ENCODE peak calls at places on chromosomes 1 and 21, in ten cellular contexts. O, T, P, M, C, K, I, R, D and V are unnamed samples.

GRCh38 chr1:54310439-54311328 is 95.5 kb downstream of the SSBP3 start:
- DNase-seq in I (peak; percentile 49), D (no peak), C (no peak), T (no peak), P (peak; percentile 72), M (peak; percentile 41), R (peak; percentile 94), O (peak; percentile 45), K (peak; percentile 22), V (peak; percentile 57)

GRCh38 chr1:200741808-200742207 is 3.1 kb downstream of the CAMSAP2 start:
- DNase-seq in I (no peak), M (no peak), P (no peak), D (no peak), K (no peak), R (no peak), C (no peak), O (no peak), T (no peak), V (no peak)

GRCh38 chr1:201320168-201320842 is 37.0 kb downstream of the PKP1 start:
- DNase-seq in K (no peak), P (no peak), M (no peak), C (no peak), O (no peak), R (no peak), I (no peak), T (no peak), D (no peak), V (no peak)

GRCh38 chr1:151976868-151977267 is 16.8 kb downstream of the S100A10 start:
- DNase-seq in O (no peak), P (no peak), D (no peak), K (peak; percentile 62), T (no peak), C (no peak), I (no peak), M (peak; percentile 68), R (no peak), V (no peak)

GRCh38 chr1:241675983-241676382 is 23.9 kb downstream of the WDR64 start:
- DNase-seq in M (no peak), K (no peak), C (no peak), T (no peak), I (no peak), O (no peak), D (no peak), P (peak; percentile 6), R (no peak), V (no peak)

GRCh38 chr1:10132852-10133251 is 77.5 kb upstream of the KIF1B start:
- DNase-seq in K (no peak), O (no peak), T (peak; percentile 31), M (no peak), I (no peak), R (no peak), P (no peak), D (no peak), C (no peak), V (no peak)

GRCh38 chr1:219587817-219588561 is 24.9 kb downstream of the ZC3H11B start:
- DNase-seq in T (no peak), P (no peak), O (no peak), D (no peak), R (no peak), M (peak; percentile 56), K (no peak), I (no peak), C (no peak), V (no peak)

GRCh38 chr1:154730986-154731489 is 123.1 kb upstream of the ADAR start:
- DNase-seq in M (peak; percentile 39), R (no peak), P (no peak), D (no peak), I (no peak), O (no peak), K (no peak), T (no peak), C (peak; percentile 71), V (no peak)

GRCh38 chr1:197103295-197103694 is 36.2 kb upstream of the F13B start:
- DNase-seq in I (no peak), R (no peak), M (no peak), O (no peak), C (no peak), T (no peak), D (peak; percentile 19), P (no peak), K (no peak), V (no peak)

GRCh38 chr1:76147917-76148316 is 73.4 kb downstream of the ST6GALNAC3 start:
- DNase-seq in P (no peak), C (no peak), I (no peak), D (no peak), R (no peak), T (no peak), M (no peak), O (no peak), K (no peak), V (no peak)

GRCh38 chr21:15009964-15010363 is 54.8 kb downstream of the NRIP1 start:
- DNase-seq in P (no peak), T (no peak), O (no peak), I (no peak), M (peak; percentile 69), D (peak; percentile 63), C (no peak), R (no peak), K (no peak), V (no peak)

GRCh38 chr1:94578856-94579255 is 37.3 kb upstream of the F3 start:
- DNase-seq in C (no peak), I (no peak), M (no peak), R (no peak), P (no peak), T (no peak), K (no peak), D (peak; percentile 19), O (no peak), V (no peak)

GRCh38 chr21:34336245-34336644 is 27.6 kb upstream of the KCNE2 start:
- DNase-seq in I (peak; percentile 36), O (no peak), R (no peak), C (no peak), K (no peak), T (no peak), P (no peak), D (no peak), M (no peak), V (no peak)
- TF ChIP-seq CTCF in I (no peak), O (no peak), R (no peak), C (no peak), K (no peak), T (no peak), P (no peak), D (no peak), M (no peak), V (no peak)

GRCh38 chr1:35894183-35894582 is 11.2 kb downstream of the AGO1 start:
- DNase-seq in D (no peak), C (no peak), I (no peak), M (peak; percentile 19), T (no peak), K (peak; percentile 46), O (peak; percentile 25), P (no peak), R (no peak), V (no peak)
- TF ChIP-seq CTCF in D (no peak), C (no peak), I (no peak), M (no peak), T (no peak), K (no peak), O (no peak), P (no peak), R (no peak), V (no peak)

DNA sequence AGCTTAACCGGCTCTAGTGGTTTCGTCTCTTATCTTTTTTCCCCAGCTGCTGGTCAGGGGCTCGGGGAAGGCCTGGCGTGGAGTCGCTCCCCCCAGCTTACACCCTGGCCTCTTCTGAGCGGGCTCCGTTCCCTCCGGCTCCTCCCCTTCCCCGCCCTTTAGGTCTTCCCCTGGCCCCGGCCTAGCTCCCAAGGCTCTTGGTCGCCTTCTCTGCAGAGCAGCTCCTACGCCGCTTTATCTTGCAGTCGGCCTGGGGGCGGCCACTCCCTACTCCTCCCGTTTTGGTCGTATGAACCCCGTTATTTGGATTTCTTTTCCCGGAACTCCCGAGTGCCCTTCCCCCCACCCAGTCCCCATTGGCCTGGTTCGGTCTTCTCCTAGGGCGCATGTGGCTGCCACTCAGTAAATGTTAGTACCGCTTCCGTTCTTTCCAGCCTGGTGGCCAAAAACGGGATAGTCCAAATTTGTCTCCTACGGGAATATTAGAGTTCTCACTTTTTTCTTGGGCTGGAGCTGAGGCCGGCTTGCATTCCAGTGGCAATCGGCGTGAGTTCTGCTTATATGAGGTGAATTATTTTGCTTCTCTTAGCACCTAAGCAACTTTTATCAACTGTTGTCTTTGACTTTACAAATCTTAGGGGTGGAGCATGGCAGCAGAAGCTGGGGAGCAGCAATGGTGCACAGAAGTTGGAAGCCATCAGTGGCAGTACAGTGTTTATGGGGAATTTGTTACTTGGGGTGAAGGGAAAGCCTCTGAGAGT is 474 bp downstream of the THRAP3 start:
- DNase-seq in T (peak; percentile 95), P (peak; percentile 76), O (peak; percentile 83), D (no peak), I (no peak), M (peak; percentile 83), K (peak; percentile 85), R (peak; percentile 93), C (no peak), V (peak; percentile 64)
- TF ChIP-seq CTCF in T (no peak), P (peak; percentile 49), O (peak; percentile 15), D (peak; percentile 46), I (peak; percentile 52), M (peak; percentile 48), K (no peak), R (peak; percentile 73), C (peak; percentile 29), V (peak; percentile 60)

GRCh38 chr1:223813645-223814044 is 32.1 kb downstream of the TP53BP2 start:
- DNase-seq in O (no peak), D (no peak), K (no peak), C (no peak), R (no peak), T (no peak), P (no peak), I (no peak), M (no peak), V (no peak)

GRCh38 chr1:223815865-223816264 is 29.9 kb downstream of the TP53BP2 start:
- DNase-seq in T (no peak), R (no peak), K (no peak), P (no peak), M (peak; percentile 29), I (no peak), C (no peak), O (no peak), D (no peak), V (no peak)

GRCh38 chr1:223815020-223815853 is 30.5 kb downstream of the TP53BP2 start:
- DNase-seq in C (no peak), M (no peak), R (no peak), K (no peak), T (no peak), P (no peak), D (no peak), O (no peak), I (no peak), V (no peak)

GRCh38 chr1:223810586-223810985 is 35.2 kb downstream of the TP53BP2 start:
- DNase-seq in I (no peak), P (no peak), R (no peak), K (no peak), T (no peak), M (peak; percentile 18), D (no peak), C (no peak), O (no peak), V (no peak)

DNA sequence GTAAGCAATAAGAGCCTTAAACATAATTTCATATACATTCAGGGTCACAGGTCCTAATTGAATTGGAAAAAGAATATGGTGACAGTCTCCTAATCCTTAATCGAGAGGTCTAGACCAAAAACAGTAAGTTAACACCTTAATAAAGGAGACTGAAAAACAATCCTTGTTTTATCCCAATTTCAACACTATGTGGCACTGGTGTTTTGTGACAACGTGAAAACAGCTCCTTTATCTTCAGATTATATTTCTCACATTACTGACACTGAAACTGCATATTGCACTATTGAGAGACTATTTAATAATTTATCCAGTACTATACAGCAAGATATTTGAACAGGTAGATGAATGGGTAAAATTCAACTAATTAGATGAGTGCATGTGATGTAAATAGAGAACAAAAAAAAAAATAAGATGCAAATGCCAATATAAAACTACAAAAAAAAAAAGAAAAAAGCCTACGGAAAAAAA is 34.1 kb downstream of the TP53BP2 start:
- DNase-seq in P (no peak), K (peak; percentile 51), R (no peak), T (no peak), M (peak; percentile 61), D (no peak), C (no peak), I (no peak), O (no peak), V (no peak)
- TF ChIP-seq CTCF in P (peak; percentile 31), K (peak; percentile 78), R (peak; percentile 69), T (no peak), M (peak; percentile 55), D (peak; percentile 41), C (peak; percentile 56), I (peak; percentile 65), O (peak; percentile 65), V (peak; percentile 45)